ENCODE peak calls at places on chromosome 6, in seven cellular contexts. H is H1, C is GM12892, J is GM12878, M is K562, O is HepG2, I is SK-N-SH. S is an unnamed sample.

GRCh38 chr6:145025488-145025887 is 709.8 kb downstream of the EPM2A start:
- DNase-seq in H (no peak), C (no peak), J (no peak), M (no peak), O (peak), I (no peak), S (no peak)

GRCh38 chr6:156963712-156964700 is 186.8 kb downstream of the ARID1B start:
- DNase-seq in H (no peak), C (no peak), J (peak), M (no peak), O (peak), I (no peak), S (no peak)

GRCh38 chr6:33172307-33173227 is 19.7 kb downstream of the COL11A2 start:
- DNase-seq in H (peak), C (no peak), J (no peak), M (peak), O (peak), I (no peak), S (peak)

GRCh38 chr6:113731528-113731927 is 125.6 kb upstream of the MARCKS start:
- DNase-seq in H (no peak), C (no peak), J (no peak), M (no peak), O (no peak), I (no peak), S (no peak)

GRCh38 chr6:127317275-127318128 is 25.9 kb downstream of the ECHDC1 start:
- DNase-seq in H (no peak), C (no peak), J (no peak), M (no peak), O (no peak), I (no peak), S (no peak)

GRCh38 chr6:101393291-101394251 is at the start of gene GRIK2:
- DNase-seq in H (peak), C (no peak), J (no peak), M (peak), O (no peak), I (peak), S (no peak)

GRCh38 chr6:107561325-107561724 is 71.4 kb downstream of the SOBP start:
- DNase-seq in H (no peak), C (no peak), J (no peak), M (no peak), O (no peak), I (no peak), S (no peak)

GRCh38 chr6:127464881-127465459 is 5.8 kb upstream of the KIAA0408 start:
- DNase-seq in H (peak), C (no peak), J (no peak), M (peak), O (peak), I (peak), S (no peak)

GRCh38 chr6:148768646-148769270 is 21.9 kb downstream of the UST start:
- DNase-seq in H (no peak), C (no peak), J (no peak), M (no peak), O (no peak), I (no peak), S (no peak)

GRCh38 chr6:130965657-130966056 is 97.4 kb downstream of the EPB41L2 start:
- DNase-seq in H (no peak), C (no peak), J (no peak), M (no peak), O (no peak), I (no peak), S (no peak)

GRCh38 chr6:31546339-31546961 is at the start of gene ATP6V1G2:
- DNase-seq in H (peak), C (no peak), J (peak), M (peak), O (peak), I (peak), S (no peak)

GRCh38 chr6:148915889-148916288 is 169.1 kb downstream of the UST start:
- DNase-seq in H (no peak), C (no peak), J (no peak), M (no peak), O (no peak), I (no peak), S (no peak)

GRCh38 chr6:119830069-119830468 is 480.5 kb upstream of the MAN1A1 start:
- DNase-seq in H (no peak), C (no peak), J (no peak), M (no peak), O (no peak), I (no peak), S (no peak)

GRCh38 chr6:37190159-37190535 is 20.2 kb downstream of the PIM1 start:
- DNase-seq in H (no peak), C (no peak), J (no peak), M (no peak), O (no peak), I (no peak), S (no peak)

GRCh38 chr6:32379554-32379953 is 7.9 kb upstream of the TSBP1 start:
- DNase-seq in H (no peak), C (no peak), J (no peak), M (no peak), O (no peak), I (no peak), S (no peak)

GRCh38 chr6:23329091-23329490 is 759.7 kb downstream of the HDGFL1 start:
- DNase-seq in H (no peak), C (no peak), J (no peak), M (no peak), O (no peak), I (no peak), S (no peak)

GRCh38 chr6:134421496-134421895 is 103.6 kb upstream of the SGK1 start:
- DNase-seq in H (no peak), C (no peak), J (no peak), M (no peak), O (no peak), I (no peak), S (no peak)

GRCh38 chr6:107624541-107624940 is 134.6 kb downstream of the SOBP start:
- DNase-seq in H (no peak), C (no peak), J (no peak), M (no peak), O (no peak), I (no peak), S (no peak)

GRCh38 chr6:73308712-73309533 is 45.2 kb downstream of the DPPA5 start:
- DNase-seq in H (peak), C (no peak), J (no peak), M (peak), O (no peak), I (no peak), S (no peak)

GRCh38 chr6:168956141-168956838 is 297.4 kb downstream of the THBS2 start:
- DNase-seq in H (no peak), C (no peak), J (no peak), M (no peak), O (no peak), I (no peak), S (no peak)

GRCh38 chr6:13187692-13188091 is 140.6 kb downstream of the TBC1D7 start:
- DNase-seq in H (no peak), C (no peak), J (no peak), M (no peak), O (no peak), I (no peak), S (no peak)

GRCh38 chr6:54491431-54491830 is 183.2 kb downstream of the TINAG start:
- DNase-seq in H (no peak), C (no peak), J (no peak), M (no peak), O (no peak), I (no peak), S (no peak)

GRCh38 chr6:106192824-106193223 is 106.7 kb downstream of the PRDM1 start:
- DNase-seq in H (no peak), C (no peak), J (no peak), M (no peak), O (no peak), I (peak), S (no peak)

GRCh38 chr6:155861821-155862220 is 406.2 kb upstream of the NOX3 start:
- DNase-seq in H (no peak), C (no peak), J (no peak), M (no peak), O (no peak), I (no peak), S (no peak)

GRCh38 chr6:55704421-55704820 is 125.4 kb upstream of the HMGCLL1 start:
- DNase-seq in H (no peak), C (no peak), J (no peak), M (no peak), O (no peak), I (no peak), S (no peak)

GRCh38 chr6:81594501-81594900 is 158.0 kb downstream of the TENT5A start:
- DNase-seq in H (no peak), C (no peak), J (no peak), M (no peak), O (no peak), I (no peak), S (no peak)

GRCh38 chr6:81590314-81590691 is 162.2 kb downstream of the TENT5A start:
- DNase-seq in H (no peak), C (no peak), J (no peak), M (no peak), O (no peak), I (no peak), S (no peak)

DNA sequence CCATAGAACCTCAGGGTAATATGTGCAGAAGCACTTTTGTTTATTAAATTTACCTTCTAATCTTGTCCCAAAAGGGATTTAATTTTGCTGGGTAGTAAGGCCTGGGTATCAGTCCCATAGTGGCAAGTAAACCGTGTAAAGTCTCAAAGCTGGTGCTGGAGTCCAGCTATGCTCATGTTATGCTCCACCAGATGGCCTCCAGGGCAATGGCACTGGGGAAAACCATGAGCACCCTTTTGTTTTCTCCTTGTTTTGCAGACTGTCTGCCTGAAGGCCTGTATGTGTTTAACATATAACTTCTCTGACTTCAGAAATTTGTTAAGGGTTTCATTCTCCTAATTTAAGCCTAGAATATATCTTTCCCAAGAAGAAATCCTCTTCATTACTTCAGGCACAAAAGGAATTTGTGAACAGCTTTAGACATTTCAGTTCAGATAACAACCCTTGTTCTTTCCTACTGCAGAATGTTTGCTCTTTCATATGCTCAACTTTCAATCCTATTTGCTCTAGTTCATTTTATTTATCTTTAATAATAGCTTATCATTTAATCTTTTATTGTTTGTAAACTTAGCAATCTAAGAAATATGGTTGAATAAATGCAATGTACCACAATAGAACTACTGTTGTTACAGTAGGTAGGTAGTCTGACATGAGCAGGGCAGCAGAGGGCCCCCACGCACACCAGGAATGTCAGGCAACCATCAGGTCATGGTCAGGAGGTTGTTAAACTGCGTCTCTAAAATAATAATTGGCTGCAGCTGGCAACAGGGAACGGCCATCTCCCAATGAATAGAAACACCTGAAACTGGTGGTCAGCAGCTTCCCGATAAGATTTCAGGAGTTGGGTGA is 162.8 kb downstream of the TENT5A start:
- DNase-seq in H (no peak), C (no peak), J (no peak), M (no peak), O (peak), I (no peak), S (no peak)
- TF ChIP-seq TAF1 in H (no peak), C (no peak), J (no peak), M (no peak), O (no peak), I (no peak), S (no peak)

DNA sequence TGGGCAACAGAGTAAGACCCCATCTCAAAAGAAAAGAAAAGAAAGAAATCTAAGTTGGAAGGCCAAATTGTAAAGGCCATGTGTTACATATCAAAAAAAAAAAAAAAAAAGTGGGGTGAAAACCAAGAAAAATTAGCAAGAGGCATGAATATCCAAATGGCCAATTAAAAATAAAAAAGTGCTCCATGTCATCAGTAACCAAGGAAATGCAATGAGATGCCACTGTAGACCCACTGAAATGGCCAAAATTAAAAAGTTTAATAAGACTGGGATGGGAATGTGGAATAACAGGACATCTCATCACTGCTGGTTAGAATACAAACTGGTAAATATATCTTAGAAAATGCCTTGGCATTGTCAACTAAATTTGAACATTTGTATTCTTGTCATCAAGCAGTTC is 30.1 kb upstream of the BCLAF1 start:
- DNase-seq in H (no peak), C (no peak), J (no peak), M (no peak), O (no peak), I (no peak), S (no peak)
- TF ChIP-seq TAF1 in H (no peak), C (no peak), J (no peak), M (no peak), O (no peak), I (no peak), S (no peak)

DNA sequence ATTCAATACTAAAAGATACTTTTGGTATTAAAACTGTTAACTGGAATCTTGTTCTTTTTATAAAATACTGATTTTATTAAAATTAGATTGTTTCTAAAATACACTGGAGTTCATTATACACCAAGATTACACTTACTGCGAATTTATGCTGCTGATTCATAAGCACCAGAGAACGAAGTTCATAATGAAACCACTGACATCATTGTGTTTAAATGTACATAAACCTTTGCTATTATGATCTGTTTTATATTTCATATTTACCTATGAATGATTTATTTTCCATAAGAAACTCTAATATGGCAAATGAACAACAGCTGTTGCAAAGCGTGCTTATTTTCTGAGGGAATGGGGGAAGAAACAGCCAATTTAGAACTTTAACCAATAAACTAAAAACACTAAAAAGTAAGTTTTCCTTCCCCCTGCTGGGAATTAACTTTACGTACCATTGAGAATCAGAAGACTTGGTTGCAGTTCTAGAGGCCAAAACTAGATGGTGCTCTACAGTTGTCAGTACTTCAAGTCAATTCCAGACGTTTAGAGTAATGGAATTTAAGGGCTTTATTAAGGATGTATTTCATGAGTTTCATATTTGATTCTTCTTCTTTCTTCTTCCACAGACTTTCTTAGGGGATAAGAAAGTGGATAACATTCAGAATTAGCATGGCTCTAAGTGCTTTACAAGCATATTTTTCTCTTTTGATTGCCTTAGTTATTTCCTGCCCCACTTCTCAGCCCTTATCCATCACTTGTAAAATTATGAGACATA is 30.8 kb upstream of the COL19A1 start:
- DNase-seq in H (no peak), C (no peak), J (no peak), M (peak), O (peak), I (peak), S (no peak)
- TF ChIP-seq TAF1 in H (no peak), C (no peak), J (no peak), M (no peak), O (no peak), I (no peak), S (no peak)

GRCh38 chr6:88211446-88211845 is 45.3 kb upstream of the CNR1 start:
- DNase-seq in H (no peak), C (no peak), J (no peak), M (no peak), O (no peak), I (no peak), S (no peak)
- TF ChIP-seq TAF1 in H (no peak), C (no peak), J (no peak), M (no peak), O (no peak), I (no peak), S (no peak)

GRCh38 chr6:117448732-117449131 is 23.0 kb upstream of the ROS1 start:
- DNase-seq in H (no peak), C (no peak), J (no peak), M (no peak), O (no peak), I (no peak), S (no peak)

GRCh38 chr6:117448011-117448410 is 22.3 kb upstream of the ROS1 start:
- DNase-seq in H (no peak), C (no peak), J (no peak), M (no peak), O (no peak), I (no peak), S (no peak)

GRCh38 chr6:117451607-117452164 is 25.9 kb upstream of the ROS1 start:
- DNase-seq in H (no peak), C (no peak), J (no peak), M (no peak), O (no peak), I (no peak), S (no peak)

GRCh38 chr6:117446851-117447250 is 21.1 kb upstream of the ROS1 start:
- DNase-seq in H (no peak), C (no peak), J (no peak), M (no peak), O (no peak), I (no peak), S (no peak)

DNA sequence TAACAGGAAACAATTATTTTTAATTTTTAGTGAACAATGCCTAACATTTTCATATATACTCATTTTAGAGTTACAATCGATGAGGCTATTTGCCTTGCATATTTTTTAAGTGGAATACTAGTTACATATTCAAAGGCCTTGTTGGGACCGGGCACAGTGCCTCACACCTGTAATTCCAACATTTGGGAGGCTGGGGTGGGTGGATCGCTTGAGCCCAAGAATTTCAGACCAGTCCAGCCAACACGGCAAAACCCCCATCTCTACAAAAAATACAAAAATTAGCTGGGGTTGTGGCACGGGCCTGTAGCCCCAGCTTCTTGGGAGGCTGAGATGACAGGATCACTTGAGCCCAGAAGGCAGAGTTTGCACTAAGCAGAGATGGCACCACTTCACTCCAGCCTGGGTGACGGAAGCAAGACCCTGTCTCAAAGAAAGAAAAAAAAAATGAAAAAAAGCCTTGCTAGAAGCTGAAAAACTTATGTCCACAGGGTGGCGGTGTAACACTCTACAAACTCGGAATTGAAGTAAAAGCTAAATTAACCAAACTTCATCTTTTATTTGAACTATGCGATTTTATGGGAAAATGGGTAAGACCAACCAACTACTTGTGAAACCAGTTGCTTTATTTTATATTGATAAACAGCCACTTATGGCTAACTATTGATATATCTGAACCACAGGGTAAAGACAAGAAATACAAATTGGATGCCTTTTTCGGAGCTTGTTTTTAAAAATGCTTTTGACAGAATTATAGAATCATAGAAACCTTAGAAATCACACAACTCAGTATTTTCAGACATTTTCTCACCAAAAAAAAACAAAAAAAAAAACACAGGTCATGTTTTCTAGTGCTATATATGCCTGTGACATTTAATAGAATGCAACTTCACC is 24.1 kb upstream of the ROS1 start:
- DNase-seq in H (peak), C (no peak), J (peak), M (peak), O (peak), I (peak), S (no peak)
- TF ChIP-seq TAF1 in H (no peak), C (no peak), J (no peak), M (no peak), O (no peak), I (no peak), S (no peak)

GRCh38 chr6:121776054-121776453 is 340.6 kb downstream of the GJA1 start:
- DNase-seq in H (no peak), C (no peak), J (no peak), M (no peak), O (no peak), I (no peak), S (no peak)

GRCh38 chr6:121780325-121781313 is 345.2 kb downstream of the GJA1 start:
- DNase-seq in H (no peak), C (no peak), J (no peak), M (no peak), O (no peak), I (no peak), S (no peak)
- TF ChIP-seq TAF1 in H (no peak), C (no peak), J (no peak), M (no peak), O (no peak), I (no peak), S (no peak)

DNA sequence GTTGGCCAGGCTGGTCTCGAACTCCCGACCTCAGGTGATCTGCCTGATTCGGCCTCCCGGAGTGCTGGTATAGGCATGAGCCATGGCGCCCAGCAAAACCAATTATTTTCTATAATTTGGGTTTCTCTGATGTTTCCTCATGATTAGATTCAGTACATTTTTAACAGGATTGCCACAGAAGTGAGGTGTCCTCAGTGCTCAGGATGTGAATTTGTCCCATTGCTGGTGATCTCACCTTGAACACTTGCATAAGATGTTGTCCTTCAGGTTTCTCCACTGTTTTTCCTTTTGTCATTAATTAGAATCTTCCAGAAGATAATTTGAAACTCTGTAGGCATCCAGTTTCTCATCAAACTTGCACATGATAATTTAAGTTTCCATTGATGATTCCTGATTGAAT is 45.4 kb upstream of the RPL7L1 start:
- DNase-seq in H (no peak), C (no peak), J (no peak), M (no peak), O (no peak), I (no peak), S (no peak)
- TF ChIP-seq TAF1 in H (no peak), C (no peak), J (no peak), M (no peak), O (no peak), I (no peak), S (no peak)

S was measured in GM12891.